ENCODE peak calls at places on chromosomes 2 and 18, in seven cellular contexts. L is transverse colon, R is ovary, M is A549, J is stomach, U is GM12878, O is endothelial cell of umbilical vein. S is an unnamed sample. For H3K9me3, the result is how much of the 10 kb centered on the place peaks cover.

GRCh38 chr2:140454717-140455116 is 1674.5 kb upstream of the NXPH2 start:
- DNase-seq in L (no peak), R (no peak), M (peak), J (no peak), U (no peak), O (peak), S (no peak)

GRCh38 chr2:237501892-237502513 is 15.0 kb downstream of the MLPH start:
- DNase-seq in L (no peak), R (no peak), M (peak), J (no peak), U (no peak), O (peak), S (no peak)

GRCh38 chr2:117686699-117687098 is 127.8 kb upstream of the DDX18 start:
- DNase-seq in L (no peak), R (no peak), M (no peak), J (no peak), U (peak), O (no peak), S (no peak)

GRCh38 chr2:204108874-204109295 is 172.3 kb downstream of the ICOS start:
- DNase-seq in L (no peak), R (no peak), M (no peak), J (no peak), U (no peak), O (no peak), S (no peak)

GRCh38 chr2:729363-729762 is 52.2 kb upstream of the TMEM18 start:
- DNase-seq in L (no peak), R (no peak), M (no peak), J (no peak), U (no peak), O (no peak), S (no peak)

GRCh38 chr2:174632847-174633620 is 35.4 kb upstream of the WIPF1 start:
- DNase-seq in L (no peak), R (no peak), M (no peak), J (no peak), U (no peak), O (no peak), S (no peak)

GRCh38 chr2:207073791-207074678 is 91.7 kb downstream of the KLF7 start:
- DNase-seq in L (no peak), R (no peak), M (no peak), J (no peak), U (no peak), O (peak), S (peak)

GRCh38 chr2:219496781-219497494 is 1.8 kb upstream of the GMPPA start:
- DNase-seq in L (peak), R (peak), M (no peak), J (peak), U (no peak), O (no peak), S (no peak)

GRCh38 chr2:179749210-179749609 is 112.2 kb downstream of the ZNF385B start:
- DNase-seq in L (no peak), R (no peak), M (no peak), J (no peak), U (no peak), O (no peak), S (no peak)

GRCh38 chr2:160783481-160783880 is 289.9 kb upstream of the RBMS1 start:
- DNase-seq in L (no peak), R (no peak), M (no peak), J (no peak), U (no peak), O (peak), S (no peak)

GRCh38 chr2:160784034-160784433 is 290.4 kb upstream of the RBMS1 start:
- DNase-seq in L (no peak), R (no peak), M (peak), J (no peak), U (no peak), O (no peak), S (no peak)
- TF ChIP-seq CTCF in L (no peak), R (no peak), M (peak), J (no peak), U (no peak), O (no peak), S (no peak)

DNA sequence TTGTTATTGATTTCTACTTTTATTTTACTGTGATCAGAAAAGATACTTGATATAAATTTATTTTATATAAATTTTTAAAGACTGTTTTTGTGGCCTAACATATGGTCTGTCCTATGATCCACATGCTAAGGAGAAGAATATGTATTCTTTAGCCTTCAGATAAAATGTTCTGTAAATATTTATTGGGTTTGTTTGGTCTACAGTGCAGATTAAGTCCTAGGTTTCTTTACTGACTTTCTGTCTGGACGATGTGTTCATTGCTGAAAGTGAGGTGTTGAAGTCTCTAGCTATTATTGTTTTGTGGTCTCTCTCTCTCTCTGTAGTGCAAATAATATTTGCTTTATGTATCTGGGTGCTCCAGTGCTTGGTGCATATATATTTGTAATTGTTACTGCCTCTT is 30.1 kb downstream of the OXER1 start:
- DNase-seq in L (no peak), R (no peak), M (no peak), J (no peak), U (no peak), O (no peak), S (no peak)
- H3K9me3 ChIP-seq in L (under half), R (under half), M (under half), J (under half), U (under half), O (under half), S (under half)

GRCh38 chr2:148020358-148021058 is at the start of gene ORC4:
- DNase-seq in L (peak), R (peak), M (peak), J (peak), U (peak), O (peak), S (peak)
- TF ChIP-seq POLR2A in L (peak), R (peak), M (peak), J (peak), U (peak), O (no peak), S (peak)

GRCh38 chr2:76073992-76074604 is 363.4 kb upstream of the GCFC2 start:
- DNase-seq in L (no peak), R (no peak), M (no peak), J (no peak), U (no peak), O (no peak), S (no peak)
- TF ChIP-seq CTCF in L (no peak), R (no peak), M (no peak), J (no peak), U (no peak), O (no peak), S (no peak)

GRCh38 chr2:81194581-81194980 is 890.0 kb upstream of the LRRTM1 start:
- DNase-seq in L (no peak), R (no peak), M (no peak), J (no peak), U (no peak), O (no peak), S (no peak)
- H3K9me3 ChIP-seq in L (under half), R (under half), M (under half), J (under half), U (under half), O (under half), S (under half)

GRCh38 chr2:53859354-53860159 is at the start of gene GPR75:
- DNase-seq in L (no peak), R (peak), M (no peak), J (peak), U (no peak), O (no peak), S (peak)
- TF ChIP-seq POLR2A in L (no peak), R (no peak), M (no peak), J (no peak), U (no peak), O (no peak), S (no peak)

DNA sequence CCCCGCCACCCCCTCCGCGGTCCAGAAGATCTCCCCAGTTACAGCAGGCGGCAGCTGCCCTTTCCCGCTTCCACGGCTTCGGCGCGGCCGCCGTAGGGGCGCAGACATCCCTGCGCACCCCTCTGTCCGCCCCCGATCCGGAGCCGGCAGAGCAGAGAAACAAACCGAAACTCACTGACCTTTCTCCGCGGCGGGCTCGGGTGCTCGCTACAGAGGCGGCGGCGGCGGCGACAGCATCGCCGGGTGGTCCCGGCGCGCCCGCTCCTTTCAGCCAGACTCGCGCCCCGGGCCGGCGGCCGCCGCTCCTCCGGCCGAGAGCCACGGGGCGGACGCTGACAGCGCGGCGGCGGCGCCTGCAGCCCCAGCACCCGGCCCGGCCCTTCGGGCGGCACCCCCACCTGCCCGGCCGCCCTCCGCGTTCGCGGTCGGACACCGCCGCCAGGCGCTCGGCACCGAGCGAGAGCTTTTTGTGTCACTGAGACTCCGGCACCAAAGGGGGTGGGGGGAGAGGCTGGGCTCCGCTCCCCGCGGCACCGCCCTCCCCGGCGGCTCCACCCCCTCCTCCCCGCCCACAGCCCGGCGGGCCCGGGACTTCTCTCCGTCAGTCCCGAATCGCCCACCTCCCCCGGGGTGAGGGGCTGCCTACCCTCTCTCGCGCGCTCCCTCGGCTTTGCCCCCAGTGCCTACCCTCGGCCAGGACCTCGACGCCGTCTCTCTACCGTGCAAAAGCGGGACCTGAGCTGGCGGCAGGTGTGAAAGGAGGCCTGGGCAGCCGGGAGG is 1.4 kb upstream of the RNF152 start:
- DNase-seq in L (peak), R (peak), M (peak), J (peak), U (no peak), O (peak), S (peak)
- TF ChIP-seq CTCF in L (peak), R (peak), M (no peak), J (no peak), U (no peak), O (no peak), S (peak)

GRCh38 chr18:28390022-28390421 is 213.1 kb upstream of the CDH2 start:
- DNase-seq in L (no peak), R (no peak), M (no peak), J (no peak), U (no peak), O (no peak), S (no peak)
- H3K9me3 ChIP-seq in L (under half), R (under half), M (under half), J (under half), U (under half), O (under half), S (under half)

GRCh38 chr18:26864658-26865057 is 849 bp downstream of the AQP4 start:
- DNase-seq in L (no peak), R (no peak), M (no peak), J (no peak), U (no peak), O (no peak), S (no peak)

GRCh38 chr18:26867471-26867870 is 2.0 kb upstream of the AQP4 start:
- DNase-seq in L (no peak), R (no peak), M (no peak), J (no peak), U (no peak), O (no peak), S (no peak)

GRCh38 chr18:26863921-26864497 is 1.5 kb downstream of the AQP4 start:
- DNase-seq in L (no peak), R (no peak), M (no peak), J (no peak), U (no peak), O (no peak), S (no peak)

GRCh38 chr18:26863122-26863879 is 2.2 kb downstream of the AQP4 start:
- DNase-seq in L (peak), R (peak), M (peak), J (peak), U (no peak), O (no peak), S (peak)

DNA sequence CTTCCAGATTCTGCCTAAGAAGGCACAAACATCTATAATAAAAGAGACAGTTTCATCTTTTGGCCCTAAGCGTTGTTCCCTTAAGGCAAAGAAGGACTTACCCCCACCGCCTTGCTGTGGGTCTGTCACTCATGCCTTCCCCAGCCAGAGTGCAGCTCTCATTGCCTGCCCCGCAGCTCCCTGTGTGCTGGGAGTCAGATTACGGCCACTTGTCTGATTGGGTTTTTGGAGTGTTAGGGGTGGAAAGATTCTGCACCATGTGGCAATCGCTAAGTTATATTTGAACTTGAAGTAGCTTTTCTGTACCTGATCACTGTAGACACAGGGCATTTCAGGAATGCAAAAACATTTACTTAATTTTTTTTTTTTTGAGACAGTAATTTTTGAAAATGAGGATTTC is at the start of gene AQP4:
- DNase-seq in L (no peak), R (no peak), M (no peak), J (peak), U (no peak), O (no peak), S (no peak)
- TF ChIP-seq POLR2A in L (no peak), R (no peak), M (no peak), J (no peak), U (no peak), O (no peak), S (no peak)